ENCODE peak calls at places on chromosomes 4 and X, in ten cellular contexts. E is NCI-H82; Q is SK-MEL-5; V is fibroblast of lung; U is IMR-90; Y is activated effector memory CD4-positive, alpha-beta T cell treated with Interleukin-2 at 50 U/mL for 16 hours; L is T follicular helper cell; N is amygdala; D is cardiac muscle cell; M is choroid plexus epithelial cell. T is an unnamed sample.
A peak's percentile ranks its signal among the peaks of the same experiment; 100 is the strongest.

GRCh38 chr4:24070117-24070516 is 180.3 kb upstream of the PPARGC1A start:
- DNase-seq in E (no peak), Q (no peak), V (peak; percentile 57), U (peak; percentile 96), Y (no peak), L (no peak), N (no peak), D (no peak), M (peak; percentile 84), T (peak; percentile 73)

GRCh38 chrX:115023139-115023538 is 5.7 kb upstream of the IL13RA2 start:
- DNase-seq in E (peak; percentile 28), Q (peak; percentile 86), V (peak; percentile 63), U (peak; percentile 90), Y (no peak), L (no peak), N (no peak), D (no peak), M (peak; percentile 52), T (peak; percentile 79)

GRCh38 chr4:168844261-168845039 is 165.6 kb downstream of the CBR4 start:
- DNase-seq in E (no peak), Q (no peak), V (peak; percentile 72), U (peak; percentile 91), Y (no peak), L (no peak), N (no peak), D (no peak), M (peak; percentile 80), T (no peak)

GRCh38 chrX:97756879-97757278 is 873.2 kb downstream of the RPA4 start:
- DNase-seq in E (peak; percentile 14), Q (no peak), V (no peak), U (no peak), Y (no peak), L (no peak), N (no peak), D (no peak), M (no peak), T (no peak)

GRCh38 chrX:155054255-155054654 is 16.7 kb downstream of the CMC4 start:
- DNase-seq in E (no peak), Q (no peak), V (no peak), U (no peak), Y (no peak), L (no peak), N (no peak), D (no peak), M (no peak), T (no peak)

GRCh38 chr4:52657630-52658501 is 1.2 kb downstream of the USP46 start:
- DNase-seq in E (peak; percentile 24), Q (no peak), V (peak; percentile 67), U (peak; percentile 69), Y (no peak), L (no peak), N (peak; percentile 5), D (peak; percentile 60), M (peak; percentile 75), T (peak; percentile 47)

GRCh38 chrX:63979480-63979879 is 194.5 kb upstream of the ARHGEF9 start:
- DNase-seq in E (no peak), Q (no peak), V (no peak), U (no peak), Y (no peak), L (no peak), N (no peak), D (no peak), M (no peak), T (no peak)

GRCh38 chr4:10667651-10668341 is 16.8 kb downstream of the CLNK start:
- DNase-seq in E (peak; percentile 3), Q (no peak), V (no peak), U (no peak), Y (no peak), L (no peak), N (no peak), D (no peak), M (no peak), T (no peak)

GRCh38 chr4:129583868-129584267 is 487.9 kb downstream of the C4orf33 start:
- DNase-seq in E (peak; percentile 16), Q (no peak), V (peak; percentile 1), U (no peak), Y (no peak), L (no peak), N (no peak), D (no peak), M (peak; percentile 21), T (peak; percentile 76)

GRCh38 chr4:29051381-29051965 is 1668.7 kb upstream of the PCDH7 start:
- DNase-seq in E (no peak), Q (no peak), V (peak; percentile 86), U (peak; percentile 82), Y (no peak), L (no peak), N (no peak), D (no peak), M (peak; percentile 56), T (peak; percentile 51)

GRCh38 chrX:40261955-40262596 is 164.3 kb upstream of the BCOR start:
- DNase-seq in E (no peak), Q (no peak), V (peak; percentile 69), U (peak; percentile 33), Y (no peak), L (no peak), N (no peak), D (peak; percentile 32), M (peak; percentile 71), T (peak; percentile 90)

GRCh38 chr4:121199742-121200561 is 35.8 kb upstream of the TNIP3 start:
- DNase-seq in E (no peak), Q (no peak), V (no peak), U (no peak), Y (peak; percentile 15), L (no peak), N (no peak), D (no peak), M (no peak), T (no peak)

GRCh38 chrX:21800344-21800770 is 39.1 kb upstream of the MBTPS2 start:
- DNase-seq in E (peak; percentile 52), Q (no peak), V (peak; percentile 46), U (peak; percentile 4), Y (no peak), L (no peak), N (no peak), D (no peak), M (peak; percentile 22), T (no peak)

GRCh38 chr4:183284965-183285364 is 35.1 kb downstream of the CLDN22 start:
- DNase-seq in E (no peak), Q (no peak), V (peak; percentile 84), U (peak; percentile 95), Y (no peak), L (no peak), N (no peak), D (no peak), M (peak; percentile 77), T (no peak)

GRCh38 chr4:109967798-109968520 is 55.3 kb downstream of the EGF start:
- DNase-seq in E (no peak), Q (no peak), V (peak; percentile 8), U (peak; percentile 67), Y (no peak), L (no peak), N (no peak), D (no peak), M (peak; percentile 23), T (peak; percentile 7)

GRCh38 chr4:48379587-48380140 is 38.3 kb downstream of the SLAIN2 start:
- DNase-seq in E (peak; percentile 7), Q (no peak), V (peak; percentile 14), U (no peak), Y (no peak), L (no peak), N (no peak), D (no peak), M (no peak), T (no peak)

GRCh38 chr4:8905773-8906667 is 34.4 kb upstream of the HMX1 start:
- DNase-seq in E (no peak), Q (no peak), V (no peak), U (no peak), Y (no peak), L (no peak), N (no peak), D (no peak), M (no peak), T (no peak)

GRCh38 chr4:88823058-88823919 is 125.7 kb upstream of the NAP1L5 start:
- DNase-seq in E (peak; percentile 91), Q (peak; percentile 73), V (peak; percentile 99), U (peak; percentile 98), Y (peak; percentile 43), L (peak; percentile 67), N (peak; percentile 67), D (peak; percentile 95), M (peak; percentile 99), T (peak; percentile 98)

GRCh38 chrX:132463411-132463810 is 25.4 kb downstream of the MBNL3 start:
- DNase-seq in E (peak; percentile 64), Q (peak; percentile 32), V (peak; percentile 24), U (peak; percentile 6), Y (no peak), L (no peak), N (no peak), D (no peak), M (peak; percentile 37), T (peak; percentile 10)

GRCh38 chr4:29151584-29151983 is 1568.6 kb upstream of the PCDH7 start:
- DNase-seq in E (no peak), Q (no peak), V (no peak), U (peak; percentile 52), Y (no peak), L (no peak), N (no peak), D (no peak), M (no peak), T (peak; percentile 17)

GRCh38 chrX:109890910-109891502 is 111.9 kb upstream of the TMEM164 start:
- DNase-seq in E (peak; percentile 90), Q (peak; percentile 76), V (peak; percentile 66), U (peak; percentile 59), Y (peak; percentile 15), L (peak; percentile 29), N (peak; percentile 2), D (peak; percentile 85), M (peak; percentile 75), T (peak; percentile 70)

GRCh38 chrX:53422915-53423268 is 219 bp downstream of the RIBC1 start:
- DNase-seq in E (no peak), Q (no peak), V (no peak), U (no peak), Y (no peak), L (no peak), N (no peak), D (no peak), M (no peak), T (no peak)

GRCh38 chr4:93814141-93814540 is 14.4 kb upstream of the ATOH1 start:
- DNase-seq in E (no peak), Q (no peak), V (no peak), U (no peak), Y (no peak), L (no peak), N (no peak), D (no peak), M (no peak), T (no peak)

GRCh38 chr4:125125256-125125655 is 189.5 kb upstream of the FAT4 start:
- DNase-seq in E (no peak), Q (no peak), V (no peak), U (no peak), Y (no peak), L (no peak), N (no peak), D (no peak), M (peak; percentile 51), T (peak; percentile 62)

GRCh38 chr4:156950950-156951349 is 20.6 kb downstream of the PDGFC start:
- DNase-seq in E (no peak), Q (no peak), V (no peak), U (no peak), Y (no peak), L (no peak), N (no peak), D (no peak), M (no peak), T (no peak)

GRCh38 chr4:99574530-99575314 is at the start of gene MTTP:
- DNase-seq in E (no peak), Q (no peak), V (no peak), U (no peak), Y (no peak), L (no peak), N (no peak), D (no peak), M (no peak), T (no peak)

GRCh38 chrX:1589356-1590130 is 1.9 kb upstream of the AKAP17A start:
- DNase-seq in E (no peak), Q (no peak), V (no peak), U (no peak), Y (no peak), L (no peak), N (no peak), D (no peak), M (no peak), T (no peak)

GRCh38 chr4:122842984-122843531 is 16.4 kb downstream of the FGF2 start:
- DNase-seq in E (peak; percentile 93), Q (no peak), V (no peak), U (no peak), Y (no peak), L (no peak), N (no peak), D (no peak), M (no peak), T (no peak)